ENCODE peak calls at places on chromosomes 7 and 10, in four cellular contexts. S is left ventricle myocardium inferior, J is prostate gland, P is activated T-cell treated with anti-CD3 and anti-CD28 coated beads for 1 hour. I is an unnamed sample.

GRCh38 chr10:89302628-89303027 is 782 bp downstream of the IFIT2 start:
- DNase-seq in S (no peak), P (no peak), J (no peak), I (no peak)

GRCh38 chr7:35906191-35906908 is 105.5 kb downstream of the SEPTIN7 start:
- DNase-seq in J (peak), S (no peak), P (peak), I (peak)

GRCh38 chr7:98420966-98421612 is 20.2 kb upstream of the BAIAP2L1 start:
- DNase-seq in S (peak), P (peak), J (peak), I (peak)

GRCh38 chr10:99395750-99396445 is 34.5 kb downstream of the GOT1 start:
- DNase-seq in J (peak), S (no peak), P (no peak), I (peak)

GRCh38 chr10:86162696-86163400 is 203.7 kb downstream of the GRID1 start:
- DNase-seq in J (no peak), P (no peak), S (no peak), I (no peak)

GRCh38 chr7:112232212-112232978 is 25.9 kb downstream of the ZNF277 start:
- DNase-seq in S (no peak), P (no peak), J (no peak), I (no peak)

GRCh38 chr10:79392506-79393176 is 45.4 kb downstream of the PPIF start:
- DNase-seq in P (no peak), S (peak), J (no peak), I (no peak)

GRCh38 chr10:49552277-49552676 is 13.4 kb upstream of the ERCC6 start:
- DNase-seq in S (no peak), P (no peak), J (no peak), I (no peak)

GRCh38 chr10:28785018-28785417 is 107.7 kb downstream of the BAMBI start:
- DNase-seq in S (no peak), J (no peak), P (no peak), I (peak)

GRCh38 chr10:13705526-13706169 is 118.9 kb downstream of the PRPF18 start:
- DNase-seq in J (no peak), P (no peak), S (peak), I (no peak)

GRCh38 chr10:125332548-125333208 is 172.3 kb upstream of the CTBP2 start:
- DNase-seq in S (no peak), P (no peak), J (no peak), I (no peak)

GRCh38 chr7:44981035-44981706 is 2.4 kb upstream of the MYO1G start:
- DNase-seq in P (no peak), J (no peak), S (no peak), I (no peak)

GRCh38 chr7:134364619-134365037 is 47.9 kb upstream of the SLC35B4 start:
- DNase-seq in J (no peak), S (no peak), P (no peak), I (no peak)

GRCh38 chr7:95545007-95545615 is 51.2 kb downstream of the PDK4 start:
- DNase-seq in J (peak), S (no peak), P (no peak), I (peak)

GRCh38 chr10:66353422-66353821 is 572.4 kb upstream of the LRRTM3 start:
- DNase-seq in J (no peak), S (peak), P (no peak), I (no peak)

GRCh38 chr10:16853201-16853600 is 36.0 kb upstream of the RSU1 start:
- DNase-seq in S (no peak), J (no peak), P (no peak), I (peak)

GRCh38 chr7:20798694-20799121 is 12.0 kb upstream of the SP8 start:
- DNase-seq in S (no peak), J (no peak), P (no peak), I (peak)

GRCh38 chr7:44694326-44694725 is 54.3 kb upstream of the ZMIZ2 start:
- DNase-seq in P (no peak), J (no peak), S (no peak), I (no peak)

GRCh38 chr10:75788394-75789205 is 357.2 kb downstream of the LRMDA start:
- DNase-seq in P (no peak), J (peak), S (no peak), I (peak)

GRCh38 chr10:89414879-89415821 is 782 bp downstream of the IFIT5 start:
- DNase-seq in S (peak), J (peak), P (peak), I (peak)

GRCh38 chr7:22219739-22220493 is 137.0 kb downstream of the RAPGEF5 start:
- DNase-seq in P (no peak), S (no peak), J (no peak), I (no peak)

GRCh38 chr10:14838582-14839304 is 637 bp downstream of the HSPA14 start:
- DNase-seq in S (peak), P (no peak), J (peak), I (peak)

GRCh38 chr10:17483079-17483478 is 28.7 kb upstream of the ST8SIA6 start:
- DNase-seq in S (no peak), P (no peak), J (no peak), I (peak)

GRCh38 chr10:927131-927530 is 4.4 kb downstream of the LARP4B start:
- DNase-seq in J (no peak), S (no peak), P (no peak), I (no peak)

GRCh38 chr10:12799746-12800145 is 201.8 kb downstream of the CCDC3 start:
- DNase-seq in S (no peak), J (no peak), P (no peak), I (no peak)

GRCh38 chr7:39186131-39186530 is 208.4 kb downstream of the POU6F2 start:
- DNase-seq in J (no peak), S (no peak), P (no peak), I (no peak)

GRCh38 chr7:253491-254336 is 36.3 kb upstream of the FOXL3 start:
- DNase-seq in J (peak), P (no peak), S (no peak), I (no peak)

GRCh38 chr10:47361293-47361692 is 13.1 kb downstream of the RBP3 start:
- DNase-seq in J (no peak), P (no peak), S (no peak), I (peak)

GRCh38 chr7:20508109-20508508 is 107.4 kb upstream of the ABCB5 start:
- DNase-seq in S (no peak), P (no peak), J (no peak), I (peak)

GRCh38 chr7:100894860-100895700 is 608 bp downstream of the ACHE start:
- DNase-seq in P (peak), J (peak), S (peak), I (peak)

GRCh38 chr10:132540456-132540855 is 2.9 kb downstream of the INPP5A start:
- DNase-seq in P (no peak), S (peak), J (peak), I (peak)

GRCh38 chr7:141418087-141418486 is 133.1 kb upstream of the AGK start:
- DNase-seq in S (no peak), J (no peak), P (no peak), I (no peak)